ENCODE peak calls at places on chromosomes 11 and 22, in six cellular contexts. I is spleen, B is transverse colon, L is Panc1, U is sigmoid colon, N is GM23338. C is an unnamed sample.

GRCh38 chr11:70134490-70134889 is 56.4 kb downstream of the ANO1 start:
- DNase-seq in L (no peak), I (no peak), U (no peak), B (no peak), N (no peak), C (no peak)

GRCh38 chr11:73268671-73269271 is 3.4 kb upstream of the P2RY6 start:
- DNase-seq in N (no peak), B (no peak), I (no peak), L (no peak), U (peak; percentile 54), C (no peak)

GRCh38 chr11:12750181-12750580 is 76.0 kb downstream of the TEAD1 start:
- DNase-seq in N (no peak), L (no peak), B (no peak), I (no peak), U (no peak), C (no peak)

GRCh38 chr11:76674517-76675400 is 4.2 kb upstream of the LRRC32 start:
- DNase-seq in I (no peak), B (no peak), L (no peak), N (peak; percentile 48), U (no peak), C (no peak)

GRCh38 chr11:58905141-58905715 is 34.1 kb upstream of the GLYATL1 start:
- DNase-seq in L (no peak), N (peak; percentile 75), I (no peak), U (no peak), B (no peak), C (no peak)

GRCh38 chr11:126468102-126468521 is 112.6 kb downstream of the ST3GAL4 start:
- DNase-seq in U (no peak), I (peak; percentile 86), L (no peak), B (no peak), N (no peak), C (no peak)

GRCh38 chr11:47188262-47188661 is 2.0 kb upstream of the PACSIN3 start:
- DNase-seq in I (no peak), N (no peak), U (no peak), L (no peak), B (no peak), C (no peak)

GRCh38 chr11:65553301-65554001 is 4.7 kb downstream of the LTBP3 start:
- DNase-seq in I (peak; percentile 88), U (no peak), N (peak; percentile 85), B (peak; percentile 52), L (no peak), C (no peak)

GRCh38 chr11:83054904-83055380 is 16.8 kb downstream of the RAB30 start:
- DNase-seq in U (no peak), N (no peak), B (no peak), I (no peak), L (no peak), C (no peak)

GRCh38 chr22:40023226-40023925 is 28.6 kb downstream of the FAM83F start:
- DNase-seq in U (no peak), I (peak; percentile 60), L (no peak), N (no peak), B (no peak), C (no peak)

GRCh38 chr22:40025856-40026255 is 31.1 kb downstream of the FAM83F start:
- DNase-seq in I (peak; percentile 36), L (no peak), N (no peak), B (no peak), U (no peak), C (no peak)

GRCh38 chr22:40022536-40023225 is 27.9 kb downstream of the FAM83F start:
- DNase-seq in N (no peak), L (no peak), U (no peak), I (peak; percentile 58), B (no peak), C (peak; percentile 68)

GRCh38 chr22:40026641-40027040 is 31.9 kb downstream of the FAM83F start:
- DNase-seq in B (no peak), L (no peak), I (peak; percentile 47), U (no peak), N (no peak), C (no peak)

DNA sequence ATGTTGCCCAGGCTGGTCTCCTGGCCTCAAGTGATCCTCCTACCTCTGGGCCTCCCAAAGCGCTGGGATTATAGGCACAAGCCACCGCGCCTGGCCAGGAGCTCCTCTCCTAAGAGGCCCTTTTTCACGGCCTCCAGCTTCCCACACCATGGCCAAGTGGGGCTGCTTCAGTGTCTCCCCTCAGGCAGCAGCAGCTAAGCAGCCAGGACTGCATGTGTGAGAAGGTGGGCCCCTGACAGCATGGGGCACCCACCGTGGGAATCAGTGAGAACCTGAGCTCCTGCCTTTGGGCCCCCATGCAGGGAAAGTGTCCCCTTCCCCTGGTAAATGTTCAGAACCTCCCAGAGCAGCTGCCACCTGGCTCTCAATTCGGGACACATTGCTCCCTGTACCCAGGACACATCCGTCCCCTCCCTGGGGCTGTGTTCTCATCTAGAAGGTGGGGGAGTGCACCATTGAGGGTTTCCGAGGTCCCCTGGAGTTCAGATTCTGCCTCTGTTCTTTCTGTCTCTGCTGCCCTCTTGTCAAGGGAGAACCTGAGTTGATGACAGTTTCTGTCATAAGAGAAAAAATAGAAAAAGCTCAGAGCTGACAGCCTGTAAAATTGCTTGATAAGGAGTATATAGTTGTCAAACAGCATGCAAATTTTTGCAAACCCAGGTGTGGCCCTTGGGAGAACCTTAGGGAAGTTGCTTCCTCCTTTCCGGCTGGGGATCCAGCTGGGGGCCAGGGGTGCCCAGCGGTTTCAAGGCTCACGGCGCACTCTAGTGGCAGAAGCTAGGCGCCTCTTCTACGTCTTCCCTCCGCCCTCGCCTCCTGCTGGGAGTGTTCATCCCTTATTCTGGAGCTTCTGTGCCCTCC is 29.7 kb downstream of the FAM83F start:
- DNase-seq in U (peak; percentile 74), L (peak; percentile 30), I (peak; percentile 90), N (peak; percentile 93), B (peak; percentile 82), C (no peak)
- TF ChIP-seq POLR2AphosphoS5 in U (no peak), L (no peak), I (no peak), N (no peak), B (no peak), C (no peak)

DNA sequence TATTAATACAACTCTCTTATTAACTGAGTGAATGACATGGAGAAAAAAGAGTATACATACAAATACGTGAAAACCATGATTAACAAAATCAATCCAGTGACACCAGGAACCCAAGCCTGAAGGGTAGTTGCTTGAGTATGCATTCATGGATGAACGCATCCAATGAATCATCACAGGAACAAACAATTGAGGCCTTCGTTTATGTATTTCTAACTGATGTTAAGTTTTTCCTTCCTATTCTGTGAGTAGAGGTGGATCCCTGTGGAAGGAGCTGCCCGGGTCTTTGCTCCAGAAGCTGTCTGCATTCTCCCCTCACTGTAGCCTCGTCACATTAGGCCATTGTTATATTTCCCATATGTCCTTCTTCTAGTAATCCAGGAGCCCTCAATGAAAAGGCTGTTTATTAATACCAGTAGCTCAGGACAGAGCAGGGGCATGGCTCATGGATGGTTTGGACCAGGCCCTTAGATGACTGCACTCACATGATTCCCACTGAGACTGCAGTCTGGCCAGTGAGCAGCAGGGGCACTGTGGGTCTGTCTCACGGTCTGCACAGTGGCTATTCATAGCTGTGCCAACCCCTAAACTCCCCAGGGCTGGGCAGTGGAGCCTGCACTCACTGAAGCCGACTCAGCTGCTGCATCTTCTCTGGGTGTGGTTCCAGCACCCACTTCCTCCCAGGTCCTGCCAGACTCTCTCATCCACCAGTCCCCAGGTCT is 128.1 kb upstream of the TOP3B start:
- DNase-seq in U (no peak), L (peak; percentile 73), B (peak; percentile 51), N (peak; percentile 74), I (peak; percentile 93), C (no peak)
- H3K4me3 ChIP-seq in U (no peak overlapping the region), L (no peak overlapping the region), B (no peak overlapping the region), N (no peak overlapping the region), I (no peak overlapping the region), C (no peak overlapping the region)

DNA sequence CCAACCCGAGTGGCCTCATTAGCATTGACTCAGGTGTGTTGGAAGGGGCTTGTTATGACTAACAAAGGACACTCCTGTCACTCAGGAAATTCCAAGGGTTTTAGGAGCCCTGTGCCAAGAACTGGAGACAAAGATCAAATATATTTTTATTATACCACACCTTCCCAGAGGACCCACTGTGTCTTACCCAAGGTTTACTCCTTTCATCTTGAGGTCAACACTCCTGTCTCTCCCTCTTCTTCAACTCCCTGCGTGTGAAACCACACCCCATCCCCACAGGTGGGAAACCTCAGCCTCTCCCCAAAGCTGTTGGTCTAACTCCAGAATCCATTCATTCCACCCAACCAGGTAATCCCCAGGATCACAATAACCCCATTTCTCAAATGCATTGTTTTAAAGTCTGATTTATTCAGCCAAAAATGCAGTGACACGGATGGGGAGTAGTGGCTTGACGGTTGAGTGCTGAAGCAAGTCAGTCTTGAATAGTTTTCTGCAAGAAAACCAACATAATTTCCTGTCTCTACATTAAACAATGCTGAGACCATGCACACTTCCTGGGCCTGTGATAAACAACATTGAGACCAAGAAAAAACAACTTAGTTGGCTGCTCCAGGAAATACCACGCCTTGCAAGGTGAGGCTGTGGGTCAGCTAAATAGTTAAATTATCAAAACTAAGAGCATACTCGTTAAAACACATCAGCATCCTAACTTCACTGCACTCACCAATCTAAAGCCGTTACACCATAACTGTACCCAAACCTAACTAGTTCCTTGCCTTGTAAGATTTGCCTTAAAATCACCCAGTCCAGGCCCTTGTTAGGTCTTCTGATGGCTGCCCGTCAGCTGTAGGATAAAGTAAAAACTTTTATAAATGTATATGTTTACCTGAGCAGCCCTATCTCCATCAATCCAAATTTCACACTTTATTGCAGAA is 38.5 kb upstream of the SPON1 start:
- DNase-seq in L (no peak), N (no peak), I (no peak), B (no peak), U (no peak), C (no peak)
- TF ChIP-seq POLR2AphosphoS5 in L (no peak), N (no peak), I (no peak), B (no peak), U (no peak), C (no peak)

GRCh38 chr11:111573821-111574249 is 28.4 kb upstream of the SIK2 start:
- DNase-seq in L (no peak), U (no peak), B (no peak), N (no peak), I (no peak), C (no peak)
- H3K4me3 ChIP-seq in L (no peak overlapping the region), U (no peak overlapping the region), B (no peak overlapping the region), N (no peak overlapping the region), I (no peak overlapping the region), C (no peak overlapping the region)

GRCh38 chr11:119754199-119754598 is 25.2 kb upstream of the NECTIN1 start:
- DNase-seq in N (no peak), B (no peak), I (no peak), L (no peak), U (no peak), C (no peak)
- TF ChIP-seq POLR2AphosphoS5 in N (no peak), B (no peak), I (no peak), L (no peak), U (no peak), C (no peak)

GRCh38 chr11:124483422-124483821 is 37.9 kb upstream of the OR8B8 start:
- DNase-seq in N (peak; percentile 66), L (no peak), U (no peak), B (no peak), I (no peak), C (no peak)

GRCh38 chr11:124482362-124483147 is 37.1 kb upstream of the OR8B8 start:
- DNase-seq in L (no peak), U (no peak), I (peak; percentile 48), B (no peak), N (no peak), C (no peak)

GRCh38 chr11:124481365-124482323 is 36.1 kb upstream of the OR8B8 start:
- DNase-seq in N (peak; percentile 65), B (no peak), L (no peak), I (no peak), U (no peak), C (peak; percentile 24)
- H3K4me3 ChIP-seq in N (peak overlapping the region; percentile 5), B (no peak overlapping the region), L (peak overlapping the region; percentile 17), I (no peak overlapping the region), U (no peak overlapping the region), C (peak overlapping the region; percentile 60)